ENCODE peak calls at places on chromosomes 5 and 9, in nine cellular contexts. One of them, this sample, is unnamed.

GRCh38 chr5:132044207-132044606 is 16.2 kb upstream of the IL3 start:
- DNase-seq in hepatocyte: no peak
- DNase-seq in sigmoid colon: no peak
- DNase-seq in PC-3: no peak
- DNase-seq in colonic mucosa: no peak
- DNase-seq in astrocyte: no peak
- DNase-seq in left ventricle myocardium inferior: no peak
- DNase-seq in transverse colon: no peak
- DNase-seq in cardiac muscle cell: no peak
- DNase-seq in this sample: no peak

GRCh38 chr9:127203501-127204327 is 60.9 kb upstream of the GARNL3 start:
- DNase-seq in transverse colon: no peak
- DNase-seq in colonic mucosa: no peak
- DNase-seq in left ventricle myocardium inferior: peak; percentile 10
- DNase-seq in hepatocyte: no peak
- DNase-seq in sigmoid colon: no peak
- DNase-seq in cardiac muscle cell: no peak
- DNase-seq in astrocyte: no peak
- DNase-seq in PC-3: no peak
- DNase-seq in this sample: no peak

GRCh38 chr5:151772868-151773561 is 1.3 kb downstream of the G3BP1 start:
- DNase-seq in left ventricle myocardium inferior: no peak
- DNase-seq in colonic mucosa: no peak
- DNase-seq in astrocyte: peak; percentile 37
- DNase-seq in cardiac muscle cell: no peak
- DNase-seq in hepatocyte: peak; percentile 53
- DNase-seq in PC-3: peak; percentile 35
- DNase-seq in sigmoid colon: no peak
- DNase-seq in transverse colon: no peak
- DNase-seq in this sample: no peak

GRCh38 chr5:131382407-131383395 is 118.8 kb downstream of the CDC42SE2 start:
- DNase-seq in hepatocyte: peak; percentile 59
- DNase-seq in left ventricle myocardium inferior: no peak
- DNase-seq in sigmoid colon: no peak
- DNase-seq in PC-3: peak; percentile 61
- DNase-seq in transverse colon: no peak
- DNase-seq in cardiac muscle cell: peak; percentile 47
- DNase-seq in colonic mucosa: peak; percentile 40
- DNase-seq in astrocyte: no peak
- DNase-seq in this sample: peak; percentile 52

GRCh38 chr5:160970605-160971191 is 118.7 kb upstream of the ATP10B start:
- DNase-seq in astrocyte: no peak
- DNase-seq in colonic mucosa: no peak
- DNase-seq in cardiac muscle cell: peak; percentile 52
- DNase-seq in hepatocyte: peak; percentile 31
- DNase-seq in left ventricle myocardium inferior: no peak
- DNase-seq in PC-3: no peak
- DNase-seq in sigmoid colon: no peak
- DNase-seq in transverse colon: no peak
- DNase-seq in this sample: no peak

GRCh38 chr9:77291714-77292113 is 114.4 kb downstream of the VPS13A start:
- DNase-seq in transverse colon: no peak
- DNase-seq in sigmoid colon: no peak
- DNase-seq in cardiac muscle cell: no peak
- DNase-seq in hepatocyte: peak; percentile 5
- DNase-seq in left ventricle myocardium inferior: no peak
- DNase-seq in colonic mucosa: no peak
- DNase-seq in PC-3: peak; percentile 51
- DNase-seq in astrocyte: no peak
- DNase-seq in this sample: peak; percentile 49

GRCh38 chr5:43875741-43876140 is 272.8 kb downstream of the NNT start:
- DNase-seq in left ventricle myocardium inferior: no peak
- DNase-seq in transverse colon: no peak
- DNase-seq in cardiac muscle cell: no peak
- DNase-seq in sigmoid colon: no peak
- DNase-seq in colonic mucosa: no peak
- DNase-seq in astrocyte: no peak
- DNase-seq in hepatocyte: no peak
- DNase-seq in PC-3: no peak
- DNase-seq in this sample: no peak

GRCh38 chr5:82057051-82057450 is 85.2 kb downstream of the ATG10 start:
- DNase-seq in hepatocyte: no peak
- DNase-seq in PC-3: no peak
- DNase-seq in colonic mucosa: no peak
- DNase-seq in sigmoid colon: no peak
- DNase-seq in left ventricle myocardium inferior: no peak
- DNase-seq in cardiac muscle cell: no peak
- DNase-seq in transverse colon: no peak
- DNase-seq in astrocyte: peak; percentile 79
- DNase-seq in this sample: no peak

GRCh38 chr5:166909926-166910325 is 1381.5 kb upstream of the WWC1 start:
- DNase-seq in cardiac muscle cell: no peak
- DNase-seq in left ventricle myocardium inferior: no peak
- DNase-seq in sigmoid colon: no peak
- DNase-seq in transverse colon: no peak
- DNase-seq in hepatocyte: no peak
- DNase-seq in astrocyte: no peak
- DNase-seq in PC-3: no peak
- DNase-seq in colonic mucosa: no peak
- DNase-seq in this sample: no peak

GRCh38 chr9:121160025-121160424 is 41.6 kb downstream of the RAB14 start:
- DNase-seq in colonic mucosa: no peak
- DNase-seq in cardiac muscle cell: no peak
- DNase-seq in PC-3: no peak
- DNase-seq in left ventricle myocardium inferior: no peak
- DNase-seq in hepatocyte: no peak
- DNase-seq in sigmoid colon: no peak
- DNase-seq in astrocyte: no peak
- DNase-seq in transverse colon: no peak
- DNase-seq in this sample: no peak

GRCh38 chr5:42715791-42716190 is 40.8 kb upstream of the CCDC152 start:
- DNase-seq in astrocyte: peak; percentile 16
- DNase-seq in colonic mucosa: no peak
- DNase-seq in cardiac muscle cell: no peak
- DNase-seq in hepatocyte: no peak
- DNase-seq in transverse colon: no peak
- DNase-seq in sigmoid colon: no peak
- DNase-seq in left ventricle myocardium inferior: no peak
- DNase-seq in PC-3: peak; percentile 42
- DNase-seq in this sample: peak; percentile 2

GRCh38 chr5:115686692-115687054 is 60.8 kb upstream of the TMED7 start:
- DNase-seq in left ventricle myocardium inferior: no peak
- DNase-seq in cardiac muscle cell: no peak
- DNase-seq in PC-3: peak; percentile 57
- DNase-seq in transverse colon: no peak
- DNase-seq in sigmoid colon: no peak
- DNase-seq in hepatocyte: no peak
- DNase-seq in astrocyte: peak; percentile 73
- DNase-seq in colonic mucosa: no peak
- DNase-seq in this sample: peak; percentile 12

GRCh38 chr9:136784249-136784996 is 6.7 kb upstream of the TMEM141 start:
- DNase-seq in hepatocyte: no peak
- DNase-seq in sigmoid colon: no peak
- DNase-seq in transverse colon: no peak
- DNase-seq in cardiac muscle cell: peak; percentile 53
- DNase-seq in left ventricle myocardium inferior: no peak
- DNase-seq in astrocyte: no peak
- DNase-seq in PC-3: peak; percentile 45
- DNase-seq in colonic mucosa: peak; percentile 56
- DNase-seq in this sample: no peak

GRCh38 chr9:136777359-136777758 is 13.0 kb upstream of the LCN15 start:
- DNase-seq in colonic mucosa: peak; percentile 73
- DNase-seq in hepatocyte: no peak
- DNase-seq in sigmoid colon: no peak
- DNase-seq in left ventricle myocardium inferior: no peak
- DNase-seq in transverse colon: peak; percentile 74
- DNase-seq in cardiac muscle cell: no peak
- DNase-seq in PC-3: no peak
- DNase-seq in astrocyte: no peak
- DNase-seq in this sample: no peak

GRCh38 chr9:136782452-136782851 is 8.7 kb upstream of the TMEM141 start:
- DNase-seq in sigmoid colon: no peak
- DNase-seq in left ventricle myocardium inferior: no peak
- DNase-seq in transverse colon: no peak
- DNase-seq in PC-3: no peak
- DNase-seq in cardiac muscle cell: no peak
- DNase-seq in astrocyte: no peak
- DNase-seq in hepatocyte: no peak
- DNase-seq in colonic mucosa: no peak
- DNase-seq in this sample: no peak

GRCh38 chr9:136776947-136777346 is 12.6 kb upstream of the LCN15 start:
- DNase-seq in hepatocyte: no peak
- DNase-seq in colonic mucosa: no peak
- DNase-seq in astrocyte: no peak
- DNase-seq in left ventricle myocardium inferior: no peak
- DNase-seq in transverse colon: no peak
- DNase-seq in sigmoid colon: no peak
- DNase-seq in PC-3: no peak
- DNase-seq in cardiac muscle cell: no peak
- DNase-seq in this sample: no peak

DNA sequence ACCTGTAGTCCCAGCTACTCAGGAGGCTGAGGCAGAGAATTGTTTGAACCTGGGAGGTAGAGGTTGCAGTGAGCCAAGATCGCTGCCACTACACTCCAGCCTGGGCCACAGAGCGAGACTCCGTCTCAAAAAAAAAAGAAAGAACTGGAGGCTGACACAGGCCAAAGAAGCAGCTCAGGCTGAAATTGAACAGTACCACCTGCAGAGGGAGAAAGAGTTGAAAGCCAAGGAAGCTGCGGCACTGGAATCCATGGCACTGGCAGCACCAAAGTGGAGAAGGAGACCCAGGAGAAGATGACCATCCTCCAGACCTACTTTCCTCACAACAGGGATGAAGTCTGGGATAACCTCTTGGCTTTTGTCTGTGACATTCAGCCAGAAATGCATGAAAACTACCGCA is 11.3 kb upstream of the TMEM141 start:
- DNase-seq in cardiac muscle cell: no peak
- DNase-seq in hepatocyte: no peak
- DNase-seq in sigmoid colon: no peak
- DNase-seq in transverse colon: no peak
- DNase-seq in PC-3: no peak
- DNase-seq in colonic mucosa: no peak
- DNase-seq in astrocyte: no peak
- DNase-seq in left ventricle myocardium inferior: no peak
- DNase-seq in this sample: no peak
- TF ChIP-seq CTCF in cardiac muscle cell: no peak
- TF ChIP-seq CTCF in hepatocyte: no peak
- TF ChIP-seq CTCF in sigmoid colon: no peak
- TF ChIP-seq CTCF in transverse colon: no peak
- TF ChIP-seq CTCF in PC-3: no peak
- TF ChIP-seq CTCF in colonic mucosa: no peak
- TF ChIP-seq CTCF in astrocyte: no peak
- TF ChIP-seq CTCF in left ventricle myocardium inferior: no peak
- TF ChIP-seq CTCF in this sample: peak; percentile 38

GRCh38 chr5:172105811-172106210 is 82.2 kb downstream of the STK10 start:
- DNase-seq in astrocyte: no peak
- DNase-seq in sigmoid colon: no peak
- DNase-seq in transverse colon: no peak
- DNase-seq in cardiac muscle cell: no peak
- DNase-seq in PC-3: no peak
- DNase-seq in hepatocyte: no peak
- DNase-seq in left ventricle myocardium inferior: no peak
- DNase-seq in colonic mucosa: no peak
- DNase-seq in this sample: no peak
- H3K36me3 ChIP-seq in astrocyte: peaks cover 13% of the 10 kb centered on the region
- H3K36me3 ChIP-seq in sigmoid colon: no peaks in the 10 kb centered on the region
- H3K36me3 ChIP-seq in transverse colon: no peaks in the 10 kb centered on the region
- H3K36me3 ChIP-seq in cardiac muscle cell: no peaks in the 10 kb centered on the region
- H3K36me3 ChIP-seq in PC-3: no peaks in the 10 kb centered on the region
- H3K36me3 ChIP-seq in hepatocyte: no peaks in the 10 kb centered on the region
- H3K36me3 ChIP-seq in left ventricle myocardium inferior: peaks cover 21% of the 10 kb centered on the region
- H3K36me3 ChIP-seq in colonic mucosa: no peaks in the 10 kb centered on the region
- H3K36me3 ChIP-seq in this sample: peaks cover 31% of the 10 kb centered on the region

DNA sequence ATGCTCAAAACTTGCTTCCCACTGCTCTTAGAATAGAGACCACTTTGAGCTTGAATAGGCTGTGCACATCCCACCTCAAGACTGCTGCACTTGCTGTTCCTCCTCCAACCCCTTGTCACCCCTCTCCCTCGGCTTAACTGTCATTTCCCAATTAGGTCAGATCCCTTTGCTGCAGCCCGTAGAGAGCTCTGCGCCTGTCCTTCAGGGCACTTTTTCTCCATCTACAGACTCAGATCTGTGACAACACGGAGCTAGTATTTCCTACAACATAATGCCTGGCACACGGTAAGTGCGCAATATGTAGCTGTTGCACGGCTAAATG is 486 bp upstream of the HABP4 start:
- DNase-seq in transverse colon: no peak
- DNase-seq in astrocyte: peak; percentile 10
- DNase-seq in cardiac muscle cell: no peak
- DNase-seq in hepatocyte: no peak
- DNase-seq in colonic mucosa: no peak
- DNase-seq in sigmoid colon: no peak
- DNase-seq in left ventricle myocardium inferior: no peak
- DNase-seq in PC-3: no peak
- DNase-seq in this sample: no peak
- H3K27ac ChIP-seq in transverse colon: peak overlapping the region; percentile 71
- H3K27ac ChIP-seq in astrocyte: no peak overlapping the region
- H3K27ac ChIP-seq in cardiac muscle cell: no peak overlapping the region
- H3K27ac ChIP-seq in hepatocyte: no peak overlapping the region
- H3K27ac ChIP-seq in colonic mucosa: no peak overlapping the region
- H3K27ac ChIP-seq in sigmoid colon: peak overlapping the region; percentile 92
- H3K27ac ChIP-seq in left ventricle myocardium inferior: peak overlapping the region; percentile 89
- H3K27ac ChIP-seq in PC-3: no peak overlapping the region
- H3K27ac ChIP-seq in this sample: no peak overlapping the region

GRCh38 chr5:51471642-51472041 is 88.4 kb downstream of the ISL1 start:
- DNase-seq in colonic mucosa: no peak
- DNase-seq in cardiac muscle cell: no peak
- DNase-seq in transverse colon: no peak
- DNase-seq in left ventricle myocardium inferior: no peak
- DNase-seq in hepatocyte: no peak
- DNase-seq in sigmoid colon: no peak
- DNase-seq in PC-3: no peak
- DNase-seq in astrocyte: no peak
- DNase-seq in this sample: no peak

GRCh38 chr5:51465165-51465564 is 81.9 kb downstream of the ISL1 start:
- DNase-seq in PC-3: peak; percentile 23
- DNase-seq in transverse colon: no peak
- DNase-seq in left ventricle myocardium inferior: no peak
- DNase-seq in hepatocyte: peak; percentile 57
- DNase-seq in colonic mucosa: no peak
- DNase-seq in cardiac muscle cell: peak; percentile 7
- DNase-seq in sigmoid colon: no peak
- DNase-seq in astrocyte: no peak
- DNase-seq in this sample: no peak

GRCh38 chr5:51472472-51472871 is 89.2 kb downstream of the ISL1 start:
- DNase-seq in PC-3: no peak
- DNase-seq in hepatocyte: no peak
- DNase-seq in cardiac muscle cell: no peak
- DNase-seq in sigmoid colon: no peak
- DNase-seq in left ventricle myocardium inferior: no peak
- DNase-seq in colonic mucosa: no peak
- DNase-seq in transverse colon: no peak
- DNase-seq in astrocyte: no peak
- DNase-seq in this sample: no peak

GRCh38 chr5:51466214-51466613 is 83.0 kb downstream of the ISL1 start:
- DNase-seq in hepatocyte: no peak
- DNase-seq in left ventricle myocardium inferior: no peak
- DNase-seq in cardiac muscle cell: no peak
- DNase-seq in colonic mucosa: no peak
- DNase-seq in PC-3: no peak
- DNase-seq in transverse colon: no peak
- DNase-seq in astrocyte: no peak
- DNase-seq in sigmoid colon: no peak
- DNase-seq in this sample: no peak

GRCh38 chr5:51468196-51468595 is 84.9 kb downstream of the ISL1 start:
- DNase-seq in hepatocyte: peak; percentile 25
- DNase-seq in sigmoid colon: no peak
- DNase-seq in left ventricle myocardium inferior: no peak
- DNase-seq in PC-3: peak; percentile 6
- DNase-seq in transverse colon: no peak
- DNase-seq in astrocyte: no peak
- DNase-seq in colonic mucosa: no peak
- DNase-seq in cardiac muscle cell: peak; percentile 19
- DNase-seq in this sample: no peak
- TF ChIP-seq CTCF in hepatocyte: peak; percentile 39
- TF ChIP-seq CTCF in sigmoid colon: no peak
- TF ChIP-seq CTCF in left ventricle myocardium inferior: no peak
- TF ChIP-seq CTCF in PC-3: peak; percentile 33
- TF ChIP-seq CTCF in transverse colon: no peak
- TF ChIP-seq CTCF in astrocyte: no peak
- TF ChIP-seq CTCF in colonic mucosa: no peak
- TF ChIP-seq CTCF in cardiac muscle cell: no peak
- TF ChIP-seq CTCF in this sample: peak; percentile 48